ENCODE peak calls at places on chromosomes 2 and 18, in seven cellular contexts. H is Peyer's patch, Y is upper lobe of left lung, L is brain microvascular endothelial cell, J is cardiac muscle cell, T is left lung, A is psoas muscle. V is an unnamed sample.

GRCh38 chr2:15730545-15731212 is 139.0 kb downstream of the DDX1 start:
- DNase-seq in H (peak; percentile 86), L (peak; percentile 93), A (peak; percentile 92), Y (peak; percentile 83), T (peak; percentile 93), J (peak; percentile 81), V (peak; percentile 91)

GRCh38 chr2:169961911-169962310 is 134.7 kb downstream of the UBR3 start:
- DNase-seq in L (peak; percentile 85), H (no peak), T (no peak), A (peak; percentile 35), Y (peak; percentile 39), J (no peak), V (peak; percentile 56)

GRCh38 chr2:21418456-21418855 is 294.7 kb downstream of the TDRD15 start:
- DNase-seq in H (no peak), J (no peak), L (no peak), Y (no peak), T (no peak), A (no peak), V (no peak)

GRCh38 chr2:96116879-96117533 is 635 bp upstream of the ADRA2B start:
- DNase-seq in H (peak; percentile 70), Y (peak; percentile 46), A (peak; percentile 55), T (peak; percentile 92), L (no peak), J (peak; percentile 87), V (peak; percentile 65)

GRCh38 chr2:24918326-24919099 is 1.5 kb downstream of the ADCY3 start:
- DNase-seq in L (no peak), T (no peak), H (no peak), J (no peak), Y (no peak), A (no peak), V (no peak)

GRCh38 chr2:109287838-109288237 is 158.8 kb downstream of the SH3RF3 start:
- DNase-seq in J (no peak), Y (no peak), T (no peak), A (no peak), H (no peak), L (no peak), V (no peak)

GRCh38 chr18:76621782-76622495 is 126.9 kb upstream of the ZNF516 start:
- DNase-seq in H (no peak), T (no peak), L (peak; percentile 32), Y (no peak), J (no peak), A (no peak), V (no peak)

GRCh38 chr2:15666776-15667578 is 75.3 kb downstream of the DDX1 start:
- DNase-seq in J (peak; percentile 64), L (no peak), Y (no peak), H (no peak), T (no peak), A (no peak), V (no peak)

GRCh38 chr18:35289293-35290069 is 548 bp downstream of the ZSCAN30 start:
- DNase-seq in H (no peak), A (no peak), J (peak; percentile 1), T (no peak), L (no peak), Y (peak; percentile 42), V (no peak)

GRCh38 chr18:40011201-40011600 is 1943.8 kb upstream of the PIK3C3 start:
- DNase-seq in H (no peak), A (no peak), T (no peak), L (no peak), Y (no peak), J (no peak), V (no peak)

GRCh38 chr2:158845869-158846268 is 50.8 kb downstream of the DAPL1 start:
- DNase-seq in A (no peak), L (no peak), H (no peak), J (no peak), Y (no peak), T (no peak), V (no peak)

GRCh38 chr2:74747411-74748080 is 86.4 kb upstream of the HK2 start:
- DNase-seq in Y (no peak), H (no peak), T (no peak), L (peak; percentile 20), J (no peak), A (no peak), V (no peak)

GRCh38 chr2:163878718-163879117 is 142.9 kb upstream of the FIGN start:
- DNase-seq in T (no peak), H (no peak), Y (peak; percentile 32), L (peak; percentile 19), A (peak; percentile 7), J (peak; percentile 64), V (no peak)

GRCh38 chr2:102421890-102422759 is 835 bp upstream of the IL18RAP start:
- DNase-seq in H (no peak), Y (no peak), J (no peak), T (no peak), L (no peak), A (no peak), V (no peak)

GRCh38 chr18:54900290-54900689 is 59.0 kb downstream of the CCDC68 start:
- DNase-seq in A (no peak), H (no peak), T (no peak), J (no peak), L (no peak), Y (no peak), V (no peak)

GRCh38 chr18:23718243-23718720 is 29.0 kb downstream of the LAMA3 start:
- DNase-seq in H (no peak), T (no peak), J (no peak), A (no peak), Y (no peak), L (peak; percentile 91), V (no peak)

GRCh38 chr18:21393986-21394385 is 152.0 kb downstream of the GREB1L start:
- DNase-seq in J (no peak), Y (no peak), L (no peak), A (no peak), H (no peak), T (no peak), V (no peak)

GRCh38 chr2:236548179-236548918 is 21.3 kb upstream of the ACKR3 start:
- DNase-seq in H (no peak), A (no peak), J (no peak), L (no peak), T (no peak), Y (no peak), V (no peak)

GRCh38 chr18:33051397-33051796 is 278.6 kb upstream of the KLHL14 start:
- DNase-seq in T (no peak), A (no peak), H (no peak), Y (no peak), L (no peak), J (peak; percentile 1), V (no peak)

GRCh38 chr18:31772699-31773098 is 12.0 kb upstream of the SLC25A52 start:
- DNase-seq in L (no peak), H (no peak), Y (no peak), A (no peak), T (no peak), J (no peak), V (no peak)

GRCh38 chr2:20449501-20450200 is 2.8 kb downstream of the RHOB start:
- DNase-seq in A (no peak), Y (peak; percentile 20), H (peak; percentile 46), T (no peak), L (no peak), J (no peak), V (no peak)

GRCh38 chr2:10220516-10221391 is 82.0 kb upstream of the HPCAL1 start:
- DNase-seq in T (peak; percentile 59), A (no peak), H (no peak), L (peak; percentile 16), Y (no peak), J (no peak), V (peak; percentile 33)
- H3K27ac ChIP-seq in T (no peak overlapping the region), A (no peak overlapping the region), H (no peak overlapping the region), L (no peak overlapping the region), Y (no peak overlapping the region), J (no peak overlapping the region), V (no peak overlapping the region)

GRCh38 chr2:173087793-173088493 is 12.3 kb downstream of the MAP3K20 start:
- DNase-seq in Y (no peak), H (no peak), L (no peak), A (no peak), J (no peak), T (no peak), V (no peak)

GRCh38 chr2:173092844-173093402 is 17.3 kb downstream of the MAP3K20 start:
- DNase-seq in J (no peak), A (no peak), L (no peak), H (no peak), T (no peak), Y (no peak), V (no peak)

GRCh38 chr2:173094731-173095130 is 19.1 kb downstream of the MAP3K20 start:
- DNase-seq in J (no peak), H (no peak), T (no peak), Y (no peak), L (no peak), A (no peak), V (no peak)

GRCh38 chr2:173090291-173090877 is 14.7 kb downstream of the MAP3K20 start:
- DNase-seq in A (peak; percentile 27), L (peak; percentile 53), J (peak; percentile 77), T (no peak), Y (peak; percentile 63), H (no peak), V (no peak)

DNA sequence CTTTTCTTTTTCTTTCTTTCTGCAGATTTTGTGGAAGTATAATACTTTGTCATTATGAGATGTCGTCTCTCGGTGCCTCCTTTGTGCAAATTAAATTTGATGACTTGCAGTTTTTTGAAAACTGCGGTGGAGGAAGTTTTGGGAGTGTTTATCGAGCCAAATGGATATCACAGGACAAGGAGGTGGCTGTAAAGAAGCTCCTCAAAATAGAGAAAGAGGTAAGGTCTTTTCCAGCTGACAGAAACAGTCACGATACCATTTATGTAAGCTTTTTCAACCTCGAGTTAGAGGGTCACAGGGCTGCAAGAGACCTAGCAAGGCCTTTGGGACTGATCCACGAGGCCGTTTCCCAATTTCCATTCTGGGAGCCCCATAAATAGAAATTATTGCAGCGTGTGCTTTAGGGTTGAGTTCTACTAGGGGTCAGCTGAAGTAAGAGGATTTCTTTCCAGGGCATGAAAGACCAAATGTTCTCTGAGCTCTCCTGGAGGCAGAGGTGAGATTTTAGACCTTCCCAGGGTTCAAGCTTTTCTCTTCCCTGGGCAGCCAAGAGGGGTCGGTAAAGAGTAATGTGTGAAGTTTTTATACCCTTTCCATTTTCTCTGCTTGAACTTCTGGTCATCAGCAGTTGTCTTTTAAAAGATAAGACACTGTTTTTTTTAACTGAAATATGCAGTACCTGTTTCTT is 15.5 kb downstream of the MAP3K20 start:
- DNase-seq in J (no peak), A (peak; percentile 41), H (no peak), T (no peak), L (no peak), Y (no peak), V (no peak)
- TF ChIP-seq CTCF in J (peak; percentile 43), A (peak; percentile 57), H (no peak), T (no peak), L (peak; percentile 61), Y (no peak), V (no peak)

GRCh38 chr2:3535467-3535793 is 16.1 kb upstream of the ADI1 start:
- DNase-seq in J (no peak), T (no peak), A (no peak), L (no peak), Y (no peak), H (peak; percentile 55), V (no peak)
- H3K4me3 ChIP-seq in J (no peak overlapping the region), T (peak overlapping the region; percentile 24), A (peak overlapping the region; percentile 59), L (peak overlapping the region; percentile 56), Y (peak overlapping the region; percentile 56), H (no peak overlapping the region), V (peak overlapping the region; percentile 48)

DNA sequence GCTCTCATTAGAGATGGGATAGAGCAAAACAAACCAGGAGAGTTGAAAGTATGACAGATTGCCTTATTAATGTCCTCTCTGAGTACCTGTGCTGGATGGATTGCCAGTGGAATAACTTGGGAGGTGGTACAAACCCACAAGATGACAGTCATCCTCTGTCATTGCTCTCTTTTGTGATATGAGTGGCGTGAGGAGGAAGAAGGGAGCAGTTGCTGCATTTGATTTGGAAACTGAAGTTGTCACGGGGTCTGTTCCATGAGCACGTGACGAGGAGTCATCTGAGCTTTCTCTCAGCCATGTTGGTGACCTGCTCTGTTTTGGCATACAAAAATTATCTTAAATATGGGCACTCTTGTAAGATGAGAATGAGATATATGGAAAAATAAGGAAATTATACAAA is 204.9 kb downstream of the FAM210A start:
- DNase-seq in A (no peak), J (no peak), Y (no peak), H (no peak), T (no peak), L (no peak), V (no peak)
- H3K27ac ChIP-seq in A (peak overlapping the region; percentile 60), J (no peak overlapping the region), Y (no peak overlapping the region), H (no peak overlapping the region), T (no peak overlapping the region), L (no peak overlapping the region), V (no peak overlapping the region)

V was measured in lower lobe of right lung.